ENCODE peak calls at places on chromosomes 11 and 22, in eight cellular contexts. A is cardiac fibroblast; H is NCI-H748 treated with DMSO at 0.1 percent for 48 hours; X is germinal center; Y is stimulated activated CD8-positive, alpha-beta memory T cell treated with anti-CD3 and anti-CD28 coated beads, Interleukin-2, amount 100 ng/mL, for 48 hours; L is heart right ventricle; B is activated effector memory CD4-positive, alpha-beta T cell treated with Interleukin-2 at 50 U/mL for 16 hours; T is neural progenitor cell. Z is an unnamed sample.

GRCh38 chr22:46242023-46242422 is 8.1 kb downstream of the CDPF1 start:
- DNase-seq in A (no peak), H (no peak), X (no peak), Y (no peak), L (no peak), B (no peak), T (no peak), Z (no peak)

GRCh38 chr11:26079966-26080365 is 252.0 kb upstream of the ANO3 start:
- DNase-seq in A (no peak), H (no peak), X (no peak), Y (no peak), L (no peak), B (no peak), T (no peak), Z (no peak)

GRCh38 chr11:65381721-65382035 is 768 bp downstream of the SLC25A45 start:
- DNase-seq in A (peak), H (no peak), X (no peak), Y (no peak), L (peak), B (no peak), T (no peak), Z (no peak)

GRCh38 chr11:44629732-44630345 is 64.4 kb downstream of the CD82 start:
- DNase-seq in A (no peak), H (no peak), X (no peak), Y (no peak), L (no peak), B (no peak), T (no peak), Z (no peak)

GRCh38 chr11:24267015-24267414 is 229.8 kb upstream of the LUZP2 start:
- DNase-seq in A (no peak), H (no peak), X (no peak), Y (no peak), L (no peak), B (no peak), T (peak), Z (no peak)

GRCh38 chr11:35234836-35235235 is 95.9 kb downstream of the CD44 start:
- DNase-seq in A (peak), H (no peak), X (no peak), Y (no peak), L (no peak), B (no peak), T (no peak), Z (no peak)

GRCh38 chr22:47850644-47851151 is 1088.2 kb downstream of the TBC1D22A start:
- DNase-seq in A (no peak), H (peak), X (no peak), Y (no peak), L (no peak), B (no peak), T (peak), Z (no peak)

GRCh38 chr11:1126935-1127663 is 30.7 kb upstream of the MUC5AC start:
- DNase-seq in A (no peak), H (no peak), X (no peak), Y (no peak), L (no peak), B (no peak), T (no peak), Z (no peak)

GRCh38 chr11:122746050-122746478 is 90.5 kb downstream of the UBASH3B start:
- DNase-seq in A (no peak), H (no peak), X (peak), Y (no peak), L (no peak), B (no peak), T (no peak), Z (no peak)

GRCh38 chr11:17382046-17382728 is 6.3 kb downstream of the KCNJ11 start:
- DNase-seq in A (peak), H (no peak), X (no peak), Y (no peak), L (no peak), B (no peak), T (no peak), Z (no peak)

GRCh38 chr11:102111787-102112653 is 1.8 kb downstream of the YAP1 start:
- DNase-seq in A (peak), H (no peak), X (no peak), Y (no peak), L (no peak), B (peak), T (peak), Z (no peak)

GRCh38 chr22:46111645-46112306 is 38.5 kb upstream of the PPARA start:
- DNase-seq in A (peak), H (no peak), X (no peak), Y (no peak), L (no peak), B (no peak), T (peak), Z (no peak)

GRCh38 chr11:16184588-16184987 is 171.8 kb downstream of the SOX6 start:
- DNase-seq in A (peak), H (peak), X (no peak), Y (no peak), L (no peak), B (no peak), T (no peak), Z (no peak)

GRCh38 chr11:71055925-71056324 is 196.5 kb downstream of the SHANK2 start:
- DNase-seq in A (no peak), H (no peak), X (no peak), Y (no peak), L (no peak), B (no peak), T (no peak), Z (no peak)

GRCh38 chr11:81975261-81975900 is 758.3 kb downstream of the FAM181B start:
- DNase-seq in A (no peak), H (no peak), X (no peak), Y (no peak), L (no peak), B (no peak), T (no peak), Z (no peak)

GRCh38 chr11:134476435-134477021 is 64.5 kb upstream of the B3GAT1 start:
- DNase-seq in A (no peak), H (no peak), X (no peak), Y (no peak), L (no peak), B (no peak), T (peak), Z (no peak)

GRCh38 chr11:78427615-78428272 is 10.1 kb upstream of the GAB2 start:
- DNase-seq in A (no peak), H (no peak), X (no peak), Y (no peak), L (no peak), B (no peak), T (no peak), Z (no peak)

GRCh38 chr22:43313497-43314474 is 29.4 kb downstream of the SCUBE1 start:
- DNase-seq in A (peak), H (no peak), X (no peak), Y (no peak), L (peak), B (no peak), T (peak), Z (no peak)

GRCh38 chr11:67118059-67118766 is 850 bp upstream of the KDM2A start:
- DNase-seq in A (no peak), H (peak), X (peak), Y (no peak), L (peak), B (peak), T (no peak), Z (no peak)

GRCh38 chr11:69537855-69538640 is 56.6 kb downstream of the LINC01488 start:
- DNase-seq in A (no peak), H (no peak), X (no peak), Y (no peak), L (no peak), B (no peak), T (no peak), Z (no peak)